ENCODE peak calls at places on chromosomes 7 and 10, in seven cellular contexts. B is naive thymus-derived CD4-positive, alpha-beta T cell; O is heart left ventricle; Z is body of pancreas; T is transverse colon; H is SJSA1; S is lower lobe of right lung. P is an unnamed sample.

GRCh38 chr7:149855368-149856305 is 17.5 kb downstream of the ZNF862 start:
- DNase-seq in B (no peak), O (no peak), Z (peak; percentile 47), T (no peak), H (peak; percentile 62), S (no peak), P (no peak)

GRCh38 chr10:34087095-34087418 is 728.0 kb downstream of the PARD3 start:
- DNase-seq in B (no peak), O (no peak), Z (no peak), T (no peak), H (no peak), S (no peak), P (no peak)

GRCh38 chr7:4809091-4809591 is 33.7 kb downstream of the AP5Z1 start:
- DNase-seq in B (peak; percentile 38), O (peak; percentile 61), Z (peak; percentile 11), T (no peak), H (no peak), S (peak; percentile 39), P (no peak)

GRCh38 chr7:144975882-144976281 is 140.0 kb upstream of the TPK1 start:
- DNase-seq in B (no peak), O (no peak), Z (no peak), T (no peak), H (no peak), S (no peak), P (no peak)

GRCh38 chr7:151839511-151839921 is 37.4 kb downstream of the PRKAG2 start:
- DNase-seq in B (no peak), O (no peak), Z (no peak), T (no peak), H (no peak), S (peak; percentile 43), P (no peak)

GRCh38 chr7:31333301-31333700 is 7.2 kb downstream of the NEUROD6 start:
- DNase-seq in B (no peak), O (no peak), Z (no peak), T (no peak), H (no peak), S (no peak), P (no peak)

GRCh38 chr10:93280121-93280698 is 201.9 kb downstream of the MYOF start:
- DNase-seq in B (no peak), O (no peak), Z (no peak), T (no peak), H (no peak), S (no peak), P (no peak)

GRCh38 chr10:58842860-58843376 is 330.2 kb downstream of the BICC1 start:
- DNase-seq in B (no peak), O (no peak), Z (no peak), T (no peak), H (no peak), S (no peak), P (no peak)

GRCh38 chr7:16084370-16084769 is 337.0 kb downstream of the CRPPA start:
- DNase-seq in B (no peak), O (no peak), Z (no peak), T (no peak), H (no peak), S (no peak), P (no peak)

GRCh38 chr7:50446542-50446960 is 3.6 kb downstream of the FIGNL1 start:
- DNase-seq in B (no peak), O (no peak), Z (no peak), T (no peak), H (no peak), S (no peak), P (peak; percentile 21)

GRCh38 chr10:131748831-131749766 is 151.7 kb upstream of the PPP2R2D start:
- DNase-seq in B (no peak), O (no peak), Z (no peak), T (peak; percentile 13), H (no peak), S (no peak), P (no peak)

GRCh38 chr10:59906417-59907202 is at the start of gene CCDC6:
- DNase-seq in B (peak; percentile 90), O (peak; percentile 93), Z (peak; percentile 95), T (peak; percentile 96), H (peak; percentile 92), S (peak; percentile 95), P (peak; percentile 81)

GRCh38 chr10:59905735-59906416 is 480 bp downstream of the CCDC6 start:
- DNase-seq in B (no peak), O (no peak), Z (no peak), T (peak; percentile 19), H (no peak), S (peak; percentile 52), P (no peak)

GRCh38 chr10:59903871-59904270 is 2.5 kb downstream of the CCDC6 start:
- DNase-seq in B (no peak), O (no peak), Z (no peak), T (no peak), H (no peak), S (no peak), P (no peak)

GRCh38 chr10:59905066-59905734 is 1.2 kb downstream of the CCDC6 start:
- DNase-seq in B (no peak), O (peak; percentile 44), Z (peak; percentile 46), T (peak; percentile 59), H (peak; percentile 45), S (peak; percentile 56), P (no peak)

DNA sequence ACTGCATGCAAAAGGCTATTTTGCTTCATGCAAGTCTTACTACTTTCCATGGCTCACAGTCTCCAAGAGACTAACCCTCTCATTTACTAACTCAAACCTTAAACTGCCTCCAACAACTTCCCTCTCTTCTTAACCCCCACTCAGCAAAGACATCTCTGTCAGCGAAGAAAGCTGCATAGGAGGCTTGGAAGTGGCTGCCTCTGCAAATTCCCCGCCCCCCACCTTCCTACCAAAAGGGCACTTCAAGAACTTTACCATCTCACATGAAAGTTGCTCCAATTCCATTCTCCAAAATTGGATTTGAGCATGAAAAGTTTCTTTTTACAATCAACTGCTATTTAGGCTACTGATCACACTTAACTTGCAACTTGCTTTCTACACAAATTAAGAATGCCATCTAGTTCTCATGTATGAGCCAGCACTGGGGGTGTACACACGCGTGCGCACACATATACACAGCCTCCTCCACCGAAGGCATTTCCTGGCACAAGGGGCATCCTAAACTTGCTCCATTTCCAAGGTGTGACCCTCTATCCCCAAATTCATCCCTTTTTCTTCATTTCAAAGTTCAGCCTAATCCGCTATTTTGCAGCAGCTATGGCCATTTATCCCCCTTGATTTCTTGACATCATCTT is 1.8 kb downstream of the CCDC6 start:
- DNase-seq in B (no peak), O (no peak), Z (no peak), T (peak; percentile 27), H (no peak), S (no peak), P (no peak)
- H3K4me3 ChIP-seq in B (peak overlapping the region; percentile 72), O (peak overlapping the region; percentile 97), Z (peak overlapping the region; percentile 96), T (peak overlapping the region; percentile 99), H (peak overlapping the region; percentile 70), S (peak overlapping the region; percentile 97), P (peak overlapping the region; percentile 92)

GRCh38 chr7:155181768-155182167 is 111.6 kb downstream of the HTR5A start:
- DNase-seq in B (no peak), O (peak; percentile 3), Z (no peak), T (no peak), H (no peak), S (no peak), P (no peak)

GRCh38 chr7:155184923-155185322 is 112.8 kb upstream of the INSIG1 start:
- DNase-seq in B (no peak), O (peak; percentile 2), Z (no peak), T (no peak), H (no peak), S (no peak), P (no peak)

GRCh38 chr7:155178096-155178495 is 108.0 kb downstream of the HTR5A start:
- DNase-seq in B (no peak), O (no peak), Z (no peak), T (no peak), H (no peak), S (no peak), P (no peak)

GRCh38 chr7:155183655-155184054 is 113.5 kb downstream of the HTR5A start:
- DNase-seq in B (no peak), O (peak; percentile 2), Z (no peak), T (no peak), H (no peak), S (no peak), P (no peak)

DNA sequence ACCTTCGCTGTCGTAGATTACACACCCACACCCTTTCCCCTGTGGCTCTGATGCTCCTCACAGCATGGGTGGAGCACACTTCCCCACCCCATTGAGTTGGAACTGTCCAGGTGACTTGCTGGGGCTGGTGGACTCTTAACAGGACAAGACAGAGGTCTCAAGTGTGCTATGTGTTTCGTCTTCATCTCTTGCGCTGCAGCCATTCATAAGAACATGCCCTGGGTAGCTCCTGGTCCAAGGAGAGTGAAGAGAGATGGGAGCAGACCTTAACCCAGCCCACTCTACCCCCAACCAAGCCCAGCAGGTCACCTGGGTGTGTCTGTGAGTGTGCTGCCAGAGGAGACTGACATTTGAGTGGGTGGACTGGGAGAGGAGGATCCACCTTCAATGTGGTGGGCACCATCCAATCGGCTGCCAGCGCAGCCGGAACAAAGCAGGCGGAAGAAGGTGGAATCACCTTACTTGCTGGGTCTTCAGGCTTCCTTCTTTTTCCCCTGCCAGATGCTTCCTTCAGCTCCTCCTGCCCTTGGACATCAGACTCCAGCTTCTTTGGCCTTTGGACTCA is 112.4 kb downstream of the HTR5A start:
- DNase-seq in B (no peak), O (peak; percentile 4), Z (no peak), T (no peak), H (no peak), S (no peak), P (no peak)
- H3K9me3 ChIP-seq in B (peaks cover 6% of the 10 kb centered on the region), O (peaks cover 32% of the 10 kb centered on the region), Z (no peaks in the 10 kb centered on the region), T (peaks cover 21% of the 10 kb centered on the region), H (peaks cover 19% of the 10 kb centered on the region), S (peaks cover 23% of the 10 kb centered on the region), P (peaks cover 38% of the 10 kb centered on the region)

DNA sequence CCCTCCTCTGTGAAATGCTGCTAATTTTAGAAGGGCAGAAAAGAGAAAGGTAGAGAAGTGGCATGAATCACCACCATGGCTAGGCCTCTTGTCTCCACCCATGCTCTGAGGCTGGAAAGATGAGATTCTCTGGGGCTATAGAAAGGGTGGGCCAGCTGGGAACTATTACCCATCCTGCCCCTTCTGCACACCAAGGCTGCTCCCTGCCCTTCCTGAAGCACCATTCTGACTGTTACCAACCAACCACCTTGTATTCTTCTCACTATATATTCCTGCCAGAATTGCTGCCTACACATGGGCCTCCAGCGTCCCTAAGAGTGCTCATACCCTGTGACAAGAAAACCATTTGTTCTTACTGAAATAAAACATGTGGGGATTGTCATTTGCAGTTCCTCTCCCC is 11.4 kb upstream of the DLX6 start:
- DNase-seq in B (no peak), O (no peak), Z (no peak), T (no peak), H (no peak), S (no peak), P (no peak)
- H3K27me3 ChIP-seq in B (peaks cover 39% of the 10 kb centered on the region), O (peaks cover 98% of the 10 kb centered on the region), Z (peaks cover 4% of the 10 kb centered on the region), T (peaks cover 100% of the 10 kb centered on the region), H (no peaks in the 10 kb centered on the region), S (peaks cover 94% of the 10 kb centered on the region), P (peaks cover 72% of the 10 kb centered on the region)

DNA sequence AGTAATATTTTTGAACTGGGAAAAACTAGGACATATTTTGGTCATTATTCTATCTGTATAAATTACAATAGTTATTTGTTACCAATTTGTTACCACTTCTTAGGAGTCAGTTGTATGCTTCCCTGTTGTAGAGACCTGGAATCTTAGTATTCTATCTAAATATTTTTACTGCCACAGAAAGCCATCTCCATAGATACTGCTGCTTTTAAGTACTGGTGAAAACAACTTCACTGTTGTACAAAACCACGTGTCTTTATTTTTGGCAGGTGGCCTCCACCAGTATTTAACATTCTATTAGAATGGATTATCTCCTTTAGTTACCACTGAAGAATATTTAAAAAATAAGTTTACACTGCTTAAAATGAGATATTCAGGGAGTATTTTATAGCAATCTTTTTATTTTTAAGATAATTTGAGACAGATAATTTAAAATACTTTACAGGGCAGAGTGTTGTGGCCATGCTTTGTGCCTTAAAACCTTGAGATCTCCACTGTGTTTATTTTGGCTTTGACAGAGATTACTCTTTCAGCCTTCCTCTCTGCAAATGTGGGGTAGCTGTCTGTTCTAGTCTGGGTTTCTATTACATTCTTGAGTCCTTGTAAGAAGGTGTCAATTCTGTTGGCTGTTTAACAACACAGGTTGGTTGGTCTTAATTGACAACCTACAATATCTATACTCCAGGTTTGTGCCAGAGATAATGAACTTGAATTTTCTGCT is 185.6 kb downstream of the LRRC4 start:
- DNase-seq in B (no peak), O (no peak), Z (no peak), T (no peak), H (no peak), S (no peak), P (no peak)
- H3K4me3 ChIP-seq in B (no peak overlapping the region), O (no peak overlapping the region), Z (no peak overlapping the region), T (no peak overlapping the region), H (no peak overlapping the region), S (no peak overlapping the region), P (no peak overlapping the region)